ENCODE peak calls at places on chromosomes 7 and 10, in six cellular contexts. G is small intestine, B is mesendoderm, S is ovary, D is left ventricle myocardium inferior, F is AG04450. T is an unnamed sample.

GRCh38 chr7:101099969-101100781 is 14.9 kb downstream of the TRIM56 start:
- DNase-seq in D (peak), S (peak), F (peak), B (peak), G (peak), T (peak)

GRCh38 chr10:121573541-121573941 is 24.7 kb downstream of the FGFR2 start:
- DNase-seq in B (no peak), D (no peak), G (no peak), S (no peak), F (no peak), T (no peak)

GRCh38 chr7:19958309-19958896 is 185.0 kb upstream of the TMEM196 start:
- DNase-seq in S (no peak), D (no peak), B (peak), G (no peak), F (no peak), T (no peak)

GRCh38 chr10:91745086-91745831 is 53.0 kb upstream of the TNKS2 start:
- DNase-seq in S (no peak), G (peak), B (peak), D (no peak), F (no peak), T (no peak)

GRCh38 chr10:32232378-32232777 is 114.6 kb downstream of the EPC1 start:
- DNase-seq in S (no peak), F (no peak), D (no peak), B (peak), G (no peak), T (no peak)

GRCh38 chr7:138475377-138475776 is 15.3 kb downstream of the TRIM24 start:
- DNase-seq in D (no peak), G (no peak), B (no peak), S (no peak), F (no peak), T (no peak)

GRCh38 chr7:140342732-140343514 is 55.4 kb downstream of the SLC37A3 start:
- DNase-seq in D (peak), S (no peak), F (no peak), G (peak), B (peak), T (peak)

GRCh38 chr10:44929356-44930113 is 18.4 kb downstream of the TMEM72 start:
- DNase-seq in D (no peak), B (no peak), F (no peak), G (no peak), S (no peak), T (no peak)

GRCh38 chr10:50375051-50375452 is 123.7 kb upstream of the ASAH2 start:
- DNase-seq in F (no peak), G (no peak), B (peak), S (no peak), D (no peak), T (no peak)

GRCh38 chr7:98362517-98362916 is 38.4 kb downstream of the BAIAP2L1 start:
- DNase-seq in D (no peak), F (no peak), G (no peak), S (no peak), B (peak), T (no peak)

GRCh38 chr7:113371376-113372043 is 253.2 kb upstream of the SMIM30 start:
- DNase-seq in G (no peak), D (no peak), F (peak), S (no peak), B (no peak), T (no peak)

GRCh38 chr10:30374353-30374752 is 25.3 kb upstream of the MTPAP start:
- DNase-seq in G (no peak), B (peak), D (no peak), F (no peak), S (no peak), T (no peak)

GRCh38 chr7:125074141-125074540 is 144.5 kb upstream of the POT1 start:
- DNase-seq in D (no peak), G (no peak), B (no peak), F (no peak), S (no peak), T (no peak)

GRCh38 chr7:8511810-8512209 is 78.4 kb downstream of the NXPH1 start:
- DNase-seq in D (no peak), F (no peak), B (no peak), G (no peak), S (no peak), T (no peak)

GRCh38 chr10:46106410-46107255 is 60.6 kb upstream of the MSMB start:
- DNase-seq in F (no peak), G (peak), B (peak), S (no peak), D (peak), T (peak)
- H3K27ac ChIP-seq in F (no peak), G (peak), B (no peak), S (no peak), D (peak), T (no peak)

GRCh38 chr10:109922353-109922975 is 847 bp downstream of the XPNPEP1 start:
- DNase-seq in B (no peak), G (peak), D (no peak), F (no peak), S (no peak), T (no peak)
- H3K27ac ChIP-seq in B (no peak), G (peak), D (peak), F (peak), S (peak), T (peak)

DNA sequence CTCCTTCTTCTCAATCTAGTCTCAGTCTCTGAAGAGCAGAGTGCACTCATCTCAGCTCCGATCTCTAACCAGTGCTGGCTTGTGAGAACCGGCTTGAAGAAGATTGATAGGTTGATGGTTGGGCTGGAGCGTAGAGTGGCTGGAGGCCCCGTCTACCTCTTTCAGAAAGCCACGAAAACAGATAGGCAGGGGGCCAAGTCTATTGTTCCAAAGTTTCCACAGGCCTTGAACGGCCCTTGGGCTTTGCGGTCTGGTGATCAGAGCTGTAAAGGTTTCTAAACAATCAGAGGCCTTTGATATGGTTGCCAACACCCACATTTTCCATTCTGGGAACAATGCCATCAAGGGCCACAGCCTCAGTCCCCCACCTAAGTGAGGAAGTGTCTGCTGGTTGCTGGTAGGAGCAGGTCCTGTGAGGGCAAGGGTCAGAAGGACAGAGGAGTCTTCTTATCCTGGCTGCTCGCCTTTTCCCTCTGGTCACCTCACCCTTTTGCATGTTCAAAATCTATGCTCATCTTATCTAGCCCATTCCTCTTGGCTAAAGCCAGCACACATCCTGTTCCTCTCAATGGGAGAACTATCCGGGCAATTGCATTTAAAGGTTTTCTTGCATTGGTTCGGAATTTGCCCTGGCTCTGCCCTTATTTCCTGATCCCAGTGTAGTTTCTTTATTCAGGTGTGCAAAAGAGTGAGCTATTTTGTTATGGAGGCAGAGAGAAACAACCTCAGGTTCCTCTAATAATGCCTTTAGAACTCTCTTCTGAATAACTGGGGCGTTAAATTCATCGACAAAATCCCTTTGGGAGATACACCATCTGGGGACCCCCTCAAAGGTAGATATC is 70.3 kb upstream of the KMT2E start:
- DNase-seq in D (peak), S (peak), G (peak), B (peak), F (no peak), T (peak)
- H3K27ac ChIP-seq in D (peak), S (peak), G (peak), B (no peak), F (no peak), T (peak)

GRCh38 chr10:80136134-80136571 is 3.6 kb downstream of the PLAC9 start:
- DNase-seq in S (peak), F (peak), B (no peak), D (peak), G (no peak), T (peak)

GRCh38 chr10:80139290-80139689 is 6.8 kb downstream of the PLAC9 start:
- DNase-seq in D (no peak), B (no peak), F (no peak), G (no peak), S (no peak), T (no peak)

GRCh38 chr10:80141696-80142460 is 9.3 kb downstream of the PLAC9 start:
- DNase-seq in F (no peak), S (no peak), D (no peak), B (no peak), G (no peak), T (no peak)

GRCh38 chr10:80137031-80137712 is 4.6 kb downstream of the PLAC9 start:
- DNase-seq in G (no peak), D (peak), B (no peak), S (no peak), F (peak), T (no peak)

GRCh38 chr10:80137926-80138325 is 5.4 kb downstream of the PLAC9 start:
- DNase-seq in S (no peak), F (no peak), D (no peak), G (no peak), B (no peak), T (no peak)
- H3K27ac ChIP-seq in S (no peak), F (peak), D (peak), G (no peak), B (no peak), T (peak)

DNA sequence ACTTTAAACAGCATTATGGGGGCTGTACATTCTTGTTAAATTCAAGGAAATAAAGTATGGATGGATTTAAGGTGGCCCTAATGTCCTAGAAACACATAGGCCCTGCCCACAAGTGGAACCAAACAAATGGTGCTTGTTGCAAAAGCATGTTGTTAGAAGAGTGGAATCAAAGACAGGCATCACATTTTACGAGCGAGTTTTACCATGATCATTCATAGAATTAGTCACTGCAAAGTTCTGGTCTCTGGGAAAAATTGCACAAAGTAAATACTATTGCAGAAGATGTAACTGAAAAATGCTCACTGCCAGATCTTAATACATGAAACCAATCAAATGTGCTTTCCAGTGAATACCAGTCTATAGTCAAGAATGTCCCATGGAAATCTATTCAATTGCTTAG is 677.1 kb downstream of the PARD3 start:
- DNase-seq in D (no peak), B (no peak), F (no peak), G (no peak), S (no peak), T (no peak)
- H3K27ac ChIP-seq in D (no peak), B (no peak), F (no peak), G (no peak), S (no peak), T (no peak)